ENCODE peak calls at places on chromosomes 7 and 10, in five cellular contexts. D, W, Y, B and H are unnamed samples.

GRCh38 chr10:101495324-101495925 is 92.6 kb downstream of the POLL start:
- DNase-seq in D (peak), W (no peak), Y (no peak), B (no peak), H (peak)

GRCh38 chr7:44897299-44897698 is 12.0 kb upstream of the PURB start:
- DNase-seq in D (no peak), W (no peak), Y (no peak), B (no peak), H (no peak)

GRCh38 chr10:24034571-24034970 is 174.4 kb upstream of the KIAA1217 start:
- DNase-seq in D (no peak), W (no peak), Y (no peak), B (no peak), H (no peak)

GRCh38 chr7:107960306-107960705 is 42.7 kb downstream of the LAMB1 start:
- DNase-seq in D (no peak), W (no peak), Y (no peak), B (no peak), H (no peak)

GRCh38 chr10:58512470-58513188 is at the start of gene BICC1:
- DNase-seq in D (peak), W (no peak), Y (peak), B (peak), H (peak)

GRCh38 chr10:78774999-78775711 is 293.6 kb upstream of the ZMIZ1 start:
- DNase-seq in D (peak), W (no peak), Y (no peak), B (no peak), H (no peak)

GRCh38 chr7:30652132-30652531 is 30.1 kb downstream of the CRHR2 start:
- DNase-seq in D (no peak), W (no peak), Y (no peak), B (no peak), H (no peak)

GRCh38 chr7:51141451-51141971 is 175.1 kb downstream of the COBL start:
- DNase-seq in D (peak), W (peak), Y (no peak), B (peak), H (no peak)

GRCh38 chr7:93697901-93698300 is 123.4 kb upstream of the CALCR start:
- DNase-seq in D (no peak), W (no peak), Y (no peak), B (no peak), H (no peak)

GRCh38 chr7:95324396-95324795 is at the start of gene PON1:
- DNase-seq in D (no peak), W (no peak), Y (peak), B (no peak), H (no peak)

GRCh38 chr10:22619111-22619510 is 95.3 kb downstream of the PIP4K2A start:
- DNase-seq in D (no peak), W (no peak), Y (no peak), B (no peak), H (no peak)
- H2AFZ ChIP-seq in D (no peak), W (no peak), Y (no peak), B (no peak), H (no peak)

GRCh38 chr7:24756545-24756988 is 697 bp downstream of the GSDME start:
- DNase-seq in D (peak), W (no peak), Y (no peak), B (no peak), H (no peak)

GRCh38 chr7:24755096-24755495 is 2.2 kb downstream of the GSDME start:
- DNase-seq in D (no peak), W (no peak), Y (no peak), B (no peak), H (no peak)

GRCh38 chr7:24755541-24756416 is 1.5 kb downstream of the GSDME start:
- DNase-seq in D (peak), W (no peak), Y (no peak), B (no peak), H (no peak)

GRCh38 chr7:24757799-24758275 is 573 bp upstream of the GSDME start:
- DNase-seq in D (peak), W (no peak), Y (no peak), B (no peak), H (peak)

GRCh38 chr7:24756989-24757798 is at the start of gene GSDME:
- DNase-seq in D (peak), W (peak), Y (peak), B (peak), H (peak)
- H4K91ac ChIP-seq in D (peak), W (peak), Y (no peak), B (no peak), H (peak)

GRCh38 chr7:74001150-74001494 is 26.9 kb upstream of the ELN start:
- DNase-seq in D (no peak), W (no peak), Y (no peak), B (no peak), H (no peak)

GRCh38 chr7:73999664-74000420 is 28.1 kb upstream of the ELN start:
- DNase-seq in D (peak), W (no peak), Y (no peak), B (no peak), H (no peak)

GRCh38 chr7:74003609-74004008 is 24.4 kb upstream of the ELN start:
- DNase-seq in D (no peak), W (no peak), Y (no peak), B (no peak), H (no peak)

GRCh38 chr7:74002474-74003017 is 25.4 kb upstream of the ELN start:
- DNase-seq in D (peak), W (no peak), Y (no peak), B (no peak), H (no peak)

GRCh38 chr7:74000489-74001149 is 27.4 kb upstream of the ELN start:
- DNase-seq in D (peak), W (no peak), Y (no peak), B (no peak), H (no peak)
- H3K27ac ChIP-seq in D (peak), W (no peak), Y (no peak), B (no peak), H (no peak)

DNA sequence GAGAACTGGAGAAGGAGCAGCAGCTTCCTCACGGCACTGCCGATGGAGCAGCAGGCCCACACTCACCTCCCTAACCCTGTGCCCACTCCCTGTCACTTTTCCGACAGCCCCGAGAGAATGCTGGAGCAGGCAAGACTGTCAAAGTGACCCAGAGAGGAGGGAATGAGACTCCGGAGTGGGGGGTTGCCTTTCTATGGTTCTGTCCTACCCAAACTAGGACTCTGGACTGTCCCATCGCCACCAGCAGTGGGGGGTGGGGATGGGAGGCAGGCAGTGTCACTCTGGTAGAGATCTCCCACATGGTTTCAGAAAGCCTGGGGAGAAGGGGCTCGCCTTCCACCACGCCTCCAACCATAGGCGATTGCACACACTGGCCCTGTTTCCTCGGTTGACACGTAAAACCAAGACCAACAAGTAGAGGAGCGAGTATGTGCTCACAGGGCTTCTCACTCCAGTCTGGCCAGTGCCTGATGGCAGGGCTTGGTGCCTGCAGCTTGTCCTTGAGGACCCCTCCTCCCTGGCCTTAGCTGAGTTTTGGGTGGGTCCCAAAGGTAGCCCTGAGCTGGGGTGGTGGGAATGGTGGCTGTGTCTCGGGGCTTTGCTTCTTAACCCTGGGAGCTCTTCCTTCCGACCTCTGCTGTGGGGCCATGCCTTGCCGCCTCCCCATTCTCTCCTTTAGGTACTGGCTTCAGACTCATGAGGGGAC is 148.5 kb downstream of the PTPN20 start:
- DNase-seq in D (no peak), W (no peak), Y (no peak), B (no peak), H (no peak)
- H2AFZ ChIP-seq in D (no peak), W (no peak), Y (no peak), B (no peak), H (no peak)

DNA sequence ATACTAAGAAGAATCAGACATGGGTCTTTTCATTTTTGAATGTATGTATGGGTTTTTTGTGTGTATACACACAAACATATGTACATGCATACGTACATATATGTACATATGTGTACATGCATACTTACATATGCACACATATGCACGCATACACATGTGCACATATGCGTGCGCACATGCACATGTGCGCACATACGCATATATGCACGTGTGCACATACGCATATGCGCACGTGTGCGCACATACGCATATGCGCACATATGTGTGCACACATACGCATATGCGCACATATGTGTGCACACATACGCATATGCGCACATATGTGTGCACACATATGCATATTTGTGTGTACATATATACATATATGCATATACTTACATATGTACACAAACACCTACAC is 4.9 kb upstream of the BMPR1A start:
- DNase-seq in D (no peak), W (no peak), Y (no peak), B (no peak), H (no peak)
- H4K91ac ChIP-seq in D (no peak), W (no peak), Y (no peak), B (no peak), H (no peak)

DNA sequence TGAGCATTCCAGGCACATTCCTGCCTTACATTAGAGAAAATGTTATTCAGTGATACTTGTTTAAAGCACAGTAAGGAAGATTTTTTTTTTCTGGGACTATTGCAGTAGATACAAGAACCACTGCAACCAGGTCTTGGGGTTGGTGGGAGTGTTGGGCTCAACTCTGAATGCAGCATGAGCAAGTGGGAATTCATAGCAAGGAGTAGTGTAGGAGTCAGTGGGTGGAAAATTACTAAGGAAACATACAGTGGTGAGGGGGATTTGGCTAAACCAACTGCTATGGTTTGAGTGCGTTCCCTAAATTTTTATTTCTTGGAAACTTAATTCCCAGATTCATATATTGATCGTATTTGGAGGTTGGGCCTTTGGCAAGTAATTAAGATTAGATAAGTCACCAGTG is 22.4 kb downstream of the WAC start:
- DNase-seq in D (no peak), W (no peak), Y (no peak), B (no peak), H (no peak)
- H3K27ac ChIP-seq in D (no peak), W (no peak), Y (no peak), B (no peak), H (no peak)